ENCODE peak calls at places on chromosomes 16 and 17, in nine cellular contexts. W, F, X, V, J, G, L, Q and E are unnamed samples.
A peak's percentile ranks its signal among the peaks of the same experiment; 100 is the strongest.

GRCh38 chr17:81867952-81868673 is 3.0 kb downstream of the ARHGDIA start:
- DNase-seq in W (no peak), F (peak; percentile 88), X (peak; percentile 22), V (no peak), J (no peak), G (no peak), L (no peak), Q (no peak), E (peak; percentile 77)

GRCh38 chr17:9336817-9337216 is 238.8 kb downstream of the STX8 start:
- DNase-seq in W (no peak), F (no peak), X (no peak), V (no peak), J (no peak), G (no peak), L (no peak), Q (no peak), E (no peak)

GRCh38 chr17:75779987-75780889 is 4.4 kb upstream of the UNK start:
- DNase-seq in W (no peak), F (no peak), X (no peak), V (no peak), J (no peak), G (no peak), L (no peak), Q (no peak), E (no peak)

GRCh38 chr16:66278604-66279262 is 87.8 kb upstream of the CDH5 start:
- DNase-seq in W (no peak), F (no peak), X (no peak), V (no peak), J (no peak), G (no peak), L (no peak), Q (no peak), E (no peak)

GRCh38 chr16:56294599-56294998 is 103.3 kb downstream of the GNAO1 start:
- DNase-seq in W (peak; percentile 71), F (no peak), X (no peak), V (no peak), J (no peak), G (no peak), L (no peak), Q (no peak), E (no peak)

GRCh38 chr16:56711862-56712261 is 18.1 kb upstream of the NUP93 start:
- DNase-seq in W (peak; percentile 13), F (no peak), X (no peak), V (no peak), J (no peak), G (no peak), L (no peak), Q (no peak), E (no peak)

GRCh38 chr17:75542184-75542583 is 16.7 kb downstream of the LLGL2 start:
- DNase-seq in W (no peak), F (no peak), X (no peak), V (no peak), J (no peak), G (no peak), L (no peak), Q (no peak), E (no peak)

GRCh38 chr16:57906385-57907316 is 64.3 kb downstream of the CNGB1 start:
- DNase-seq in W (no peak), F (no peak), X (peak; percentile 29), V (no peak), J (peak; percentile 25), G (no peak), L (no peak), Q (no peak), E (no peak)

GRCh38 chr17:19752216-19753048 is 4.3 kb upstream of the ALDH3A1 start:
- DNase-seq in W (no peak), F (no peak), X (no peak), V (no peak), J (no peak), G (no peak), L (peak; percentile 26), Q (peak; percentile 49), E (no peak)

GRCh38 chr17:72034000-72034399 is 86.8 kb upstream of the SOX9 start:
- DNase-seq in W (no peak), F (no peak), X (no peak), V (no peak), J (no peak), G (no peak), L (peak; percentile 29), Q (no peak), E (no peak)

GRCh38 chr17:1485748-1486376 is 6.6 kb downstream of the MYO1C start:
- DNase-seq in W (peak; percentile 64), F (peak; percentile 87), X (peak; percentile 71), V (no peak), J (peak; percentile 79), G (no peak), L (no peak), Q (no peak), E (peak; percentile 67)

GRCh38 chr16:77899416-77899815 is 111.1 kb downstream of the VAT1L start:
- DNase-seq in W (no peak), F (no peak), X (no peak), V (no peak), J (no peak), G (no peak), L (no peak), Q (no peak), E (no peak)

GRCh38 chr17:6421700-6422604 is 13.0 kb downstream of the AIPL1 start:
- DNase-seq in W (peak; percentile 80), F (peak; percentile 86), X (peak; percentile 83), V (peak; percentile 75), J (peak; percentile 75), G (peak; percentile 17), L (peak; percentile 80), Q (peak; percentile 84), E (peak; percentile 80)

GRCh38 chr17:70344356-70345060 is 175.2 kb downstream of the KCNJ2 start:
- DNase-seq in W (peak; percentile 26), F (no peak), X (no peak), V (no peak), J (no peak), G (no peak), L (peak; percentile 42), Q (no peak), E (no peak)

GRCh38 chr16:2753523-2754020 is 1.1 kb downstream of the SRRM2 start:
- DNase-seq in W (peak; percentile 29), F (no peak), X (no peak), V (no peak), J (no peak), G (no peak), L (no peak), Q (peak; percentile 14), E (no peak)

GRCh38 chr16:13923703-13924298 is 3.8 kb downstream of the ERCC4 start:
- DNase-seq in W (peak; percentile 80), F (no peak), X (no peak), V (no peak), J (no peak), G (no peak), L (peak; percentile 64), Q (peak; percentile 46), E (no peak)

GRCh38 chr16:64398795-64399194 is 723.1 kb downstream of the CDH11 start:
- DNase-seq in W (peak; percentile 63), F (no peak), X (no peak), V (no peak), J (no peak), G (no peak), L (no peak), Q (no peak), E (no peak)

GRCh38 chr17:560379-560935 is 154.2 kb downstream of the VPS53 start:
- DNase-seq in W (peak; percentile 57), F (no peak), X (no peak), V (no peak), J (no peak), G (no peak), L (peak; percentile 37), Q (no peak), E (no peak)

GRCh38 chr16:962901-963814 is 7.6 kb downstream of the LMF1 start:
- DNase-seq in W (no peak), F (peak; percentile 55), X (no peak), V (no peak), J (no peak), G (no peak), L (no peak), Q (no peak), E (no peak)

GRCh38 chr16:22255335-22255734 is 41.9 kb upstream of the POLR3E start:
- DNase-seq in W (no peak), F (no peak), X (peak; percentile 10), V (no peak), J (no peak), G (no peak), L (no peak), Q (no peak), E (no peak)

GRCh38 chr16:72332926-72333325 is 161.0 kb upstream of the PMFBP1 start:
- DNase-seq in W (no peak), F (no peak), X (no peak), V (no peak), J (no peak), G (no peak), L (no peak), Q (no peak), E (no peak)

GRCh38 chr17:71217769-71218168 is 903.1 kb upstream of the SOX9 start:
- DNase-seq in W (no peak), F (no peak), X (no peak), V (no peak), J (no peak), G (no peak), L (no peak), Q (no peak), E (no peak)

GRCh38 chr16:85284138-85284897 is 172.0 kb upstream of the CIBAR2 start:
- DNase-seq in W (no peak), F (no peak), X (no peak), V (no peak), J (no peak), G (no peak), L (peak; percentile 36), Q (peak; percentile 18), E (no peak)